ENCODE peak calls at places on chromosomes 12 and 14, in four cellular contexts. One of them, this sample, is unnamed.

GRCh38 chr12:7155471-7156034 is 25.4 kb downstream of the CLSTN3 start:
- DNase-seq in K562: no peak
- DNase-seq in HepG2: no peak
- DNase-seq in GM12878: no peak
- DNase-seq in this sample: no peak

GRCh38 chr12:67471810-67472209 is 176.7 kb upstream of the DYRK2 start:
- DNase-seq in HepG2: no peak
- DNase-seq in K562: no peak
- DNase-seq in GM12878: no peak
- DNase-seq in this sample: no peak

GRCh38 chr12:51889216-51890134 is 1.6 kb downstream of the ANKRD33 start:
- DNase-seq in K562: no peak
- DNase-seq in GM12878: no peak
- DNase-seq in HepG2: no peak
- DNase-seq in this sample: no peak

GRCh38 chr12:92927436-92928116 is 1.5 kb downstream of the EEA1 start:
- DNase-seq in HepG2: peak
- DNase-seq in K562: peak
- DNase-seq in GM12878: no peak
- DNase-seq in this sample: no peak

GRCh38 chr12:1500095-1500801 is 94.1 kb downstream of the FBXL14 start:
- DNase-seq in K562: peak
- DNase-seq in HepG2: no peak
- DNase-seq in GM12878: no peak
- DNase-seq in this sample: no peak

GRCh38 chr12:110135012-110135411 is 10.9 kb downstream of the IFT81 start:
- DNase-seq in HepG2: no peak
- DNase-seq in GM12878: no peak
- DNase-seq in K562: peak
- DNase-seq in this sample: no peak

GRCh38 chr12:3558854-3559253 is 67.9 kb downstream of the PRMT8 start:
- DNase-seq in K562: no peak
- DNase-seq in GM12878: no peak
- DNase-seq in HepG2: no peak
- DNase-seq in this sample: no peak

GRCh38 chr12:99916555-99916954 is 68.2 kb downstream of the ANKS1B start:
- DNase-seq in GM12878: no peak
- DNase-seq in K562: no peak
- DNase-seq in HepG2: no peak
- DNase-seq in this sample: no peak

GRCh38 chr12:10395390-10395998 is 5.7 kb upstream of the KLRK1 start:
- DNase-seq in K562: no peak
- DNase-seq in GM12878: peak
- DNase-seq in HepG2: peak
- DNase-seq in this sample: peak

GRCh38 chr12:116659771-116660481 is 77.9 kb downstream of the SPRING1 start:
- DNase-seq in HepG2: no peak
- DNase-seq in GM12878: no peak
- DNase-seq in K562: no peak
- DNase-seq in this sample: no peak

GRCh38 chr12:111297703-111298426 is 71.0 kb downstream of the PHETA1 start:
- DNase-seq in K562: no peak
- DNase-seq in HepG2: no peak
- DNase-seq in GM12878: no peak
- DNase-seq in this sample: peak

GRCh38 chr14:91295851-91296796 is 51.6 kb upstream of the GPR68 start:
- DNase-seq in HepG2: no peak
- DNase-seq in K562: no peak
- DNase-seq in GM12878: no peak
- DNase-seq in this sample: no peak

GRCh38 chr14:91387135-91387849 is 30.3 kb downstream of the CCDC88C start:
- DNase-seq in HepG2: no peak
- DNase-seq in GM12878: no peak
- DNase-seq in K562: no peak
- DNase-seq in this sample: no peak

GRCh38 chr14:56868660-56869059 is 58.4 kb upstream of the OTX2 start:
- DNase-seq in GM12878: no peak
- DNase-seq in K562: no peak
- DNase-seq in HepG2: no peak
- DNase-seq in this sample: no peak

GRCh38 chr12:75883241-75883640 is 148.3 kb downstream of the PHLDA1 start:
- DNase-seq in HepG2: no peak
- DNase-seq in GM12878: no peak
- DNase-seq in K562: no peak
- DNase-seq in this sample: no peak

GRCh38 chr14:59116984-59117415 is 71.5 kb upstream of the DAAM1 start:
- DNase-seq in GM12878: peak
- DNase-seq in HepG2: no peak
- DNase-seq in K562: no peak
- DNase-seq in this sample: no peak

GRCh38 chr14:23483216-23483854 is 13.8 kb downstream of the NGDN start:
- DNase-seq in K562: peak
- DNase-seq in HepG2: peak
- DNase-seq in GM12878: no peak
- DNase-seq in this sample: peak
- TF ChIP-seq SP1 in K562: no peak
- TF ChIP-seq SP1 in HepG2: no peak
- TF ChIP-seq SP1 in GM12878: no peak
- TF ChIP-seq SP1 in this sample: no peak

GRCh38 chr12:122062832-122063690 is 15.5 kb upstream of the MLXIP start:
- DNase-seq in GM12878: no peak
- DNase-seq in K562: peak
- DNase-seq in HepG2: peak
- DNase-seq in this sample: no peak
- TF ChIP-seq CREM in GM12878: no peak
- TF ChIP-seq CREM in K562: no peak
- TF ChIP-seq CREM in HepG2: no peak
- TF ChIP-seq CREM in this sample: no peak

DNA sequence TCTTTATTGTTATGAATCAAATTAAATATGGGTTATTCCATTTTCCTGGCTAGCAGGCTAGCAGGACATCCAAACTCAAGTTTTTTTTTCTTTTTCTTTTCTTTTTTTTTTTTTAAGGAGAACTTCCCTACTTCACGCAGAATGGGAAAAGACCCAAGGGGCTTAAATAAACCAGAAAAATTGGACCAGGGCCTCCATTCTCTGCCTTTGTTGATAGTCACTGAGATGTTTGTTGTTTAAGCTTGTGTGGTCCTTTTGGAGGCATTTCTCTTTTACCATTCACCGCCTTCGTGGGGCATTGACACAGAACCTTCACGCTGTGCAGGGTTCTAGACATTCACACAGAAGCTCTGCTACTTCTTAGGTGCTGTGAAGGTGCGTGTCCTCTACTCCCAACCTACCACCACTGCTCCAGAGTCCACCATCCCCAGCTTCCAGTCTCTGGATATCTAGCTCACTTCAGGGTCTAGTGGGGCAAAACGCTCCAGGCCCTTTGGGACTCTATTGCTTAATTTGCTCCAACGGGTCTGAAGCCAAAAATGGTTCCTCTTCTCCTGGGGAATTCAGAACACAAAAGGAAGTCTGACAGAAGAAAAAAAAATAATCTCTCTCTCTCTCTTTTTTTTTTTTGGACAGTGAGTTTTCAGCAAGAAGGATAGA is 301.3 kb downstream of the AEBP2 start:
- DNase-seq in GM12878: no peak
- DNase-seq in K562: no peak
- DNase-seq in HepG2: no peak
- DNase-seq in this sample: no peak
- TF ChIP-seq SP1 in GM12878: no peak
- TF ChIP-seq SP1 in K562: no peak
- TF ChIP-seq SP1 in HepG2: no peak
- TF ChIP-seq SP1 in this sample: no peak

DNA sequence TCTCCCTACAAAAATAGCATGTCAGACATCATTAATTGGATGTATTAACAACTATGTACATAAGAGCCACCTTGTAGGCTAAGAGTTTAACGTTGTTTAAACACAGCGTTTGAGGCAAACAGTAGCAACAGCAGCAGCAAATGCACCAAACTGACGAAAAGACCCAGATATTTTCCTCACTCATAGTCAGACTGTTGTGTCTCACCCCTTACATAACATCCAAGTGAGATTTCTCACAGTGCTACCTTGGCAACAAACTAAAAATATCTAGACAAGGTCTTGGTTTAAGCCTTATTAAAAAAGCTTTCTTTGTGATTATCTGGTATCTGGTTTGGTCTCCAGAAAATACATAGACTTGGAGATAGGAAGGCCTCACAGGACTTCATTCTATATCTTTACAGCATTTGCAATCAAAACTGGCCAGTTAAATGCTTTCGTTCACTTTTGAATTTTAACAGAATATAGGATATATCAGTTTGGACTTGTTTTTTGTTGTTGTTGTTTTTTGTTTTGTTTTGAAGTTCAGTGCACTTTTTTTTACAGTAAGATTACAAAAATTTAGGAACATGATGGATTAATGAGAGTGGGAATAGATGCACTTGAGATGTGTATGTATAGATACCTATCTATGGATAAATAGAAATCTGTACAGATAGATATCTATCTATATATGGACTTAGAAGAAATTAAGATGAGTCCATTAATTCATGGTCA is 4.1 kb downstream of the BHLHE41 start:
- DNase-seq in K562: no peak
- DNase-seq in HepG2: no peak
- DNase-seq in GM12878: no peak
- DNase-seq in this sample: no peak
- TF ChIP-seq CREM in K562: no peak
- TF ChIP-seq CREM in HepG2: no peak
- TF ChIP-seq CREM in GM12878: no peak
- TF ChIP-seq CREM in this sample: no peak

GRCh38 chr14:100574642-100575031 is 12.6 kb downstream of the BEGAIN start:
- DNase-seq in K562: no peak
- DNase-seq in HepG2: no peak
- DNase-seq in GM12878: no peak
- DNase-seq in this sample: no peak

GRCh38 chr14:100571837-100572236 is 15.4 kb downstream of the BEGAIN start:
- DNase-seq in GM12878: no peak
- DNase-seq in HepG2: no peak
- DNase-seq in K562: no peak
- DNase-seq in this sample: no peak

GRCh38 chr14:100575266-100575995 is 11.8 kb downstream of the BEGAIN start:
- DNase-seq in K562: no peak
- DNase-seq in HepG2: no peak
- DNase-seq in GM12878: no peak
- DNase-seq in this sample: no peak

GRCh38 chr14:100573757-100574641 is 13.2 kb downstream of the BEGAIN start:
- DNase-seq in HepG2: no peak
- DNase-seq in GM12878: no peak
- DNase-seq in K562: no peak
- DNase-seq in this sample: no peak

GRCh38 chr14:100573009-100573756 is 14.0 kb downstream of the BEGAIN start:
- DNase-seq in K562: no peak
- DNase-seq in GM12878: no peak
- DNase-seq in HepG2: no peak
- DNase-seq in this sample: peak
- TF ChIP-seq SP1 in K562: no peak
- TF ChIP-seq SP1 in GM12878: no peak
- TF ChIP-seq SP1 in HepG2: no peak
- TF ChIP-seq SP1 in this sample: no peak

DNA sequence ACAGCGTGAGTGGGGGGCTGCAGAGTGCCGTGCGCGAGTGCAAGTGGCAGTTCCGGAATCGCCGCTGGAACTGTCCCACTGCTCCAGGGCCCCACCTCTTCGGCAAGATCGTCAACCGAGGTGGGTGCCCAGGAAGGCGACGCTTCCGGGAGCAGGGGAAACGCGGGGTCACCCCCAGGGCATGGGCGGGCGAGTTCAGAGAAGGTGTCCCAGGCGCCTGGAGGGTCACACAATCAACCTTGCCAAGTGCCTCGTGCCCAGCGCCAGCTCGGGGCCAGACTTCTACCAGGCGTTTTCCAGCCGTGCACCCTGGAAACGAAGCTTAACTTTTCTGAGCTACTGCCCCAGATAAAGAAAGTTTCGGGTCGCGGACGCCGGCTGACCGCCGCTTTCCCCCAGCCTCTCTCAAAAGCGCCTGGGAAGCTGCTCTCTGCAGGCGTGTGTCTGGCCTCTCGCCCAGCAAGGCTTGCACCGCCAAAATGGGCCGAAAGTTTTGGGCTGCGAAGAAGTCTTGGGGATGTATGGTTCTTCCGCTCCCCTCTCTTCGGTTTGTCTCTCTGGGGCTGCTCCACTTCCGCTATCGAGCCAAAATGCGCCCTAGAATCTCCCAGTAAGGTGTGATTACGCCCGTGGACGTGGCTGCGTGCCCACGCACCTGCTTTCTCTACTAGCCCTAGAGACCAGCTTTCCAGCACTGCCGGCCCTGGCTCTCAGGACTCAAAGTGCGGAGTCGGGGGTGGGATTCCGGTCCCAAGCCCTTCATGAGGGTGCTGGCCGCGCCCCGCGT is 1.7 kb downstream of the WNT1 start:
- DNase-seq in K562: no peak
- DNase-seq in GM12878: no peak
- DNase-seq in HepG2: no peak
- DNase-seq in this sample: peak
- TF ChIP-seq CREM in K562: no peak
- TF ChIP-seq CREM in GM12878: no peak
- TF ChIP-seq CREM in HepG2: no peak
- TF ChIP-seq CREM in this sample: no peak

DNA sequence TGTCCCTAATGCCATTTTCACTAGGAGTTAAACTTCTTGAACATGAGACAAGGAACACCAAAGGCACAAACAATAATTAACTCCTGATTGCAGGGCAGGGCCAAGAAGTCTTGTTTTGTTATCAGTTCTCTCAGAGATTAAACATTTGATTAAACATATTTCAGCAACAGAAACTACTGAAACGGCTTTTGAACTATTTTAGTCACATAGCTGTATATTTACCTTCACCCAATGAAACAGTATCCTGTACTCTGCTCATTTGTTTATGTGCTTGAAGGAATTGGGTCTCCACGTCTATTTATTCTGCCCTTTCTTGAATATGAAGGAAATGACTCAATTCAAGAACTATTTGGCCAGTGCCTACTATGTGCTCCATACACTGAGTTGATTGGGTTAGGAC is 51.3 kb upstream of the PTCSC3 start:
- DNase-seq in HepG2: no peak
- DNase-seq in GM12878: no peak
- DNase-seq in K562: no peak
- DNase-seq in this sample: no peak
- TF ChIP-seq SP1 in HepG2: no peak
- TF ChIP-seq SP1 in GM12878: no peak
- TF ChIP-seq SP1 in K562: no peak
- TF ChIP-seq SP1 in this sample: no peak